ENCODE peak calls at places on chromosomes 2 and 18, in five cellular contexts. T, U, N, E and J are unnamed samples.

GRCh38 chr2:227703280-227703732 is 14.5 kb downstream of the SLC19A3 start:
- DNase-seq in T (no peak), U (no peak), N (no peak), E (no peak), J (no peak)

GRCh38 chr2:156379069-156379468 is 46.5 kb upstream of the NR4A2 start:
- DNase-seq in T (peak; percentile 50), U (no peak), N (no peak), E (no peak), J (peak; percentile 31)

GRCh38 chr2:238066218-238066617 is 5.4 kb downstream of the SCLY start:
- DNase-seq in T (no peak), U (no peak), N (no peak), E (no peak), J (no peak)

GRCh38 chr2:28276076-28276618 is 116.5 kb upstream of the FOSL2 start:
- DNase-seq in T (peak; percentile 40), U (no peak), N (no peak), E (no peak), J (no peak)

GRCh38 chr18:44518666-44519065 is 162.0 kb upstream of the SETBP1 start:
- DNase-seq in T (no peak), U (no peak), N (no peak), E (no peak), J (no peak)

GRCh38 chr2:105454801-105455485 is 56.1 kb upstream of the FHL2 start:
- DNase-seq in T (no peak), U (no peak), N (no peak), E (no peak), J (no peak)

GRCh38 chr2:177467646-177468045 is 75.1 kb downstream of the AGPS start:
- DNase-seq in T (no peak), U (no peak), N (no peak), E (no peak), J (no peak)

GRCh38 chr2:142100139-142100873 is 30.5 kb downstream of the LRP1B start:
- DNase-seq in T (no peak), U (no peak), N (no peak), E (no peak), J (no peak)

GRCh38 chr2:53913721-53914120 is 54.0 kb upstream of the GPR75 start:
- DNase-seq in T (peak; percentile 46), U (no peak), N (peak; percentile 35), E (no peak), J (peak; percentile 16)

GRCh38 chr2:238097988-238098853 is 1.9 kb upstream of the ESPNL start:
- DNase-seq in T (peak; percentile 82), U (no peak), N (no peak), E (peak; percentile 55), J (peak; percentile 59)

GRCh38 chr2:28233070-28233718 is 159.5 kb upstream of the FOSL2 start:
- DNase-seq in T (no peak), U (no peak), N (no peak), E (peak; percentile 23), J (no peak)

GRCh38 chr18:58761970-58762780 is 90.9 kb downstream of the MALT1 start:
- DNase-seq in T (no peak), U (no peak), N (no peak), E (no peak), J (no peak)

GRCh38 chr2:134453973-134454372 is 200.1 kb downstream of the MGAT5 start:
- DNase-seq in T (no peak), U (no peak), N (no peak), E (no peak), J (no peak)

GRCh38 chr2:65204461-65205230 is 23.0 kb upstream of the ACTR2 start:
- DNase-seq in T (no peak), U (no peak), N (no peak), E (no peak), J (peak; percentile 49)

GRCh38 chr2:124908411-124908810 is 883.3 kb downstream of the CNTNAP5 start:
- DNase-seq in T (no peak), U (no peak), N (no peak), E (no peak), J (no peak)

GRCh38 chr18:7011142-7011541 is 106.5 kb downstream of the LAMA1 start:
- DNase-seq in T (no peak), U (no peak), N (no peak), E (no peak), J (no peak)

GRCh38 chr2:126835261-126835660 is 63.4 kb upstream of the TEX51 start:
- DNase-seq in T (no peak), U (no peak), N (no peak), E (no peak), J (no peak)

GRCh38 chr2:207828361-207829057 is 58.8 kb upstream of the FZD5 start:
- DNase-seq in T (no peak), U (no peak), N (no peak), E (no peak), J (no peak)